ENCODE peak calls at places on chromosomes 16 and 17, in seven cellular contexts. W is ovary, Y is left ventricle myocardium inferior, P is heart right ventricle, T is RWPE1, Z is vagina, I is AG04449. U is an unnamed sample.

GRCh38 chr16:19392352-19392751 is 25.3 kb upstream of the TMC5 start:
- DNase-seq in Z (no peak), P (no peak), I (no peak), Y (no peak), T (no peak), W (no peak), U (no peak)

GRCh38 chr17:17140590-17140980 is 65.5 kb downstream of the PLD6 start:
- DNase-seq in Z (no peak), T (peak), W (no peak), Y (no peak), I (no peak), P (no peak), U (no peak)

GRCh38 chr17:21677126-21677910 is 15.0 kb upstream of the KCNJ18 start:
- DNase-seq in Y (no peak), T (no peak), I (no peak), Z (no peak), P (no peak), W (no peak), U (no peak)

GRCh38 chr17:77728022-77728671 is 230.4 kb upstream of the TNRC6C start:
- DNase-seq in T (no peak), I (no peak), Y (peak), P (peak), W (no peak), Z (peak), U (peak)

GRCh38 chr16:84729716-84730320 is 30.0 kb downstream of the USP10 start:
- DNase-seq in T (no peak), Y (no peak), I (no peak), Z (no peak), W (no peak), P (no peak), U (no peak)

GRCh38 chr17:18977021-18977420 is 25.1 kb downstream of the SLC5A10 start:
- DNase-seq in W (no peak), I (no peak), T (no peak), P (no peak), Z (no peak), Y (no peak), U (no peak)

GRCh38 chr17:51050291-51051033 is 70.2 kb downstream of the SPAG9 start:
- DNase-seq in W (no peak), Z (no peak), I (no peak), T (no peak), P (no peak), Y (no peak), U (no peak)

GRCh38 chr16:13883266-13883665 is 36.7 kb upstream of the ERCC4 start:
- DNase-seq in Y (no peak), I (no peak), Z (no peak), T (no peak), W (no peak), P (no peak), U (no peak)

GRCh38 chr17:82964851-82965341 is 114.5 kb upstream of the METRNL start:
- DNase-seq in I (no peak), Z (no peak), P (no peak), W (no peak), T (no peak), Y (no peak), U (peak)

GRCh38 chr16:85557083-85557975 is 55.8 kb upstream of the GSE1 start:
- DNase-seq in Z (no peak), Y (no peak), P (no peak), I (no peak), T (peak), W (no peak), U (no peak)

GRCh38 chr17:18362509-18363020 is 785 bp downstream of the SHMT1 start:
- DNase-seq in W (peak), Y (peak), P (peak), I (no peak), Z (no peak), T (peak), U (no peak)

GRCh38 chr16:719815-720506 is 985 bp upstream of the ANTKMT start:
- DNase-seq in I (no peak), W (no peak), T (no peak), Y (no peak), P (no peak), Z (no peak), U (no peak)

GRCh38 chr17:55825213-55825612 is 74.4 kb downstream of the PCTP start:
- DNase-seq in P (no peak), Y (no peak), I (no peak), Z (no peak), W (no peak), T (peak), U (no peak)

GRCh38 chr16:58628845-58629680 is 563 bp downstream of the CNOT1 start:
- DNase-seq in W (peak), T (no peak), Y (peak), P (peak), Z (no peak), I (no peak), U (peak)

GRCh38 chr17:77657821-77658220 is 300.7 kb upstream of the TNRC6C start:
- DNase-seq in I (no peak), T (no peak), W (no peak), P (no peak), Y (no peak), Z (no peak), U (no peak)

GRCh38 chr17:50593321-50593720 is 32.8 kb downstream of the CACNA1G start:
- DNase-seq in I (no peak), T (no peak), P (peak), Z (no peak), W (no peak), Y (peak), U (no peak)

GRCh38 chr17:81277421-81277820 is 17.7 kb downstream of the SLC38A10 start:
- DNase-seq in T (no peak), W (peak), I (no peak), Z (no peak), P (peak), Y (peak), U (no peak)

GRCh38 chr16:8868272-8869211 is at the start of gene CARHSP1:
- DNase-seq in I (no peak), T (peak), P (peak), Y (peak), Z (no peak), W (peak), U (peak)

GRCh38 chr16:1451702-1452392 is 7.5 kb upstream of the CCDC154 start:
- DNase-seq in I (no peak), Z (no peak), P (no peak), W (no peak), T (no peak), Y (no peak), U (no peak)

GRCh38 chr16:49348408-49349176 is 25.0 kb upstream of the C16orf78 start:
- DNase-seq in W (no peak), Y (no peak), T (no peak), P (no peak), I (no peak), Z (no peak), U (no peak)

GRCh38 chr16:68249361-68249760 is 4.2 kb downstream of the PLA2G15 start:
- DNase-seq in P (no peak), Z (no peak), T (no peak), Y (no peak), W (no peak), I (no peak), U (no peak)
- TF ChIP-seq CTCF in P (no peak), Z (no peak), T (no peak), Y (no peak), W (no peak), I (no peak), U (no peak)

DNA sequence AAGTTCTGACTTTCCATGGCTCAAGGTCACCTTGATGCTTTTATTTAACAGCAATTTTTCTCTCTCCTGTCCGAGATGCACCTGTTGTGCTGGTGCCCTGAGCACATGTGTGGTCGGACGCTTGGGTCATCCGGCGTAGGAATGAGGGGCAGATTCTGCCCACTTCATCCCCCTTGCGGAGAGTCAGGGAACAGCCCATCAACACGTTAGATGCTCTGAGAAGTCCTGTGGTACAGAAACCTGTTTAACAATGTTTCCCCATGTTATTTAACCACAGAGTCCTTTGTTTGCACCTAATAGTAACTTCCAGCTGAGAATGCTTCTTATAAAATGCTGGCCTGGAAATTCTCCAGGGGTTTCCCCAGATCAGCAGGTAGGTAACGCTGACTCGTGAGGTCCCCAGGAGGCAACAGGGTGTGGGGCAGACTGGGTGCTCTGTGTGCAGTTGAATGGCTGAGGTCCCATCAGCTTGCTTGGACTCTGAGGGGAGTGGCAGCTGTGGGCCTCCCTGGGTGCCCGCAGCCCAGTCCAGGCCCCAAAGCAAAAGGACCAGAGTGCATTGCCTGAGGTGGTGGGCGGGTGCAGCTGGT is 17.8 kb downstream of the DOC2B start:
- DNase-seq in Z (no peak), W (no peak), I (no peak), T (peak), Y (no peak), P (no peak), U (no peak)
- TF ChIP-seq CTCF in Z (no peak), W (no peak), I (no peak), T (peak), Y (no peak), P (no peak), U (peak)

GRCh38 chr17:61579961-61580360 is 11.1 kb downstream of the NACA2 start:
- DNase-seq in T (no peak), P (no peak), Z (no peak), W (no peak), I (no peak), Y (no peak), U (no peak)
- TF ChIP-seq CTCF in T (no peak), P (no peak), Z (no peak), W (no peak), I (peak), Y (no peak), U (no peak)

GRCh38 chr17:34980681-34981537 is 597 bp downstream of the LIG3 start:
- DNase-seq in W (peak), P (peak), T (peak), I (no peak), Y (peak), Z (no peak), U (no peak)
- TF ChIP-seq CTCF in W (peak), P (peak), T (peak), I (peak), Y (peak), Z (no peak), U (peak)

U was measured in osteocyte.